ENCODE peak calls at places on chromosomes 5 and 9, in nine cellular contexts. Z, G, Y, T, V, L, K, A and J are unnamed samples.

GRCh38 chr5:164958688-164959087 is 1453.3 kb downstream of the MAT2B start:
- DNase-seq in Z (no peak), G (no peak), Y (no peak), T (peak; percentile 3), V (no peak), L (no peak), K (no peak), A (no peak), J (no peak)

GRCh38 chr9:85973238-85973637 is 32.3 kb downstream of the NAA35 start:
- DNase-seq in Z (no peak), G (no peak), Y (no peak), T (no peak), V (no peak), L (no peak), K (no peak), A (no peak), J (no peak)

GRCh38 chr5:149219584-149219983 is 52.1 kb upstream of the AFAP1L1 start:
- DNase-seq in Z (no peak), G (no peak), Y (no peak), T (no peak), V (no peak), L (no peak), K (no peak), A (no peak), J (no peak)

GRCh38 chr9:1052119-1052907 is 2.2 kb downstream of the DMRT2 start:
- DNase-seq in Z (no peak), G (no peak), Y (no peak), T (no peak), V (no peak), L (no peak), K (no peak), A (no peak), J (no peak)

GRCh38 chr5:431001-431710 is 11.8 kb upstream of the EXOC3 start:
- DNase-seq in Z (no peak), G (no peak), Y (no peak), T (peak; percentile 59), V (no peak), L (no peak), K (peak; percentile 34), A (no peak), J (peak; percentile 64)

GRCh38 chr9:133141833-133142594 is 21.0 kb upstream of the RALGDS start:
- DNase-seq in Z (no peak), G (no peak), Y (no peak), T (no peak), V (peak; percentile 77), L (peak; percentile 68), K (no peak), A (no peak), J (peak; percentile 83)

GRCh38 chr5:103259705-103260355 is 1.3 kb downstream of the MACIR start:
- DNase-seq in Z (no peak), G (peak; percentile 63), Y (peak; percentile 30), T (no peak), V (no peak), L (no peak), K (peak; percentile 35), A (peak; percentile 16), J (no peak)

GRCh38 chr5:111512406-111513174 is at the start of gene STARD4:
- DNase-seq in Z (peak; percentile 77), G (peak; percentile 84), Y (peak; percentile 95), T (peak; percentile 92), V (peak; percentile 89), L (peak; percentile 88), K (peak; percentile 97), A (peak; percentile 88), J (peak; percentile 92)

GRCh38 chr9:129666575-129666974 is 1.1 kb downstream of the PRRX2 start:
- DNase-seq in Z (no peak), G (no peak), Y (no peak), T (no peak), V (no peak), L (no peak), K (no peak), A (no peak), J (no peak)

GRCh38 chr9:77495834-77496671 is 152.1 kb downstream of the GNA14 start:
- DNase-seq in Z (no peak), G (no peak), Y (no peak), T (peak; percentile 71), V (no peak), L (no peak), K (peak; percentile 59), A (peak; percentile 68), J (no peak)

GRCh38 chr9:81266086-81266485 is 423.3 kb downstream of the TLE1 start:
- DNase-seq in Z (no peak), G (no peak), Y (no peak), T (no peak), V (no peak), L (no peak), K (peak; percentile 87), A (no peak), J (no peak)

GRCh38 chr9:73215249-73215648 is 63.6 kb downstream of the ANXA1 start:
- DNase-seq in Z (no peak), G (no peak), Y (no peak), T (no peak), V (no peak), L (no peak), K (no peak), A (no peak), J (no peak)

GRCh38 chr5:95720094-95720793 is 10.9 kb upstream of the RHOBTB3 start:
- DNase-seq in Z (no peak), G (no peak), Y (peak; percentile 43), T (no peak), V (no peak), L (no peak), K (no peak), A (no peak), J (no peak)

GRCh38 chr9:99489043-99489378 is 266.9 kb downstream of the SEC61B start:
- DNase-seq in Z (peak; percentile 16), G (no peak), Y (no peak), T (no peak), V (no peak), L (no peak), K (peak; percentile 68), A (peak; percentile 41), J (no peak)

GRCh38 chr5:171391996-171392577 is 4.4 kb downstream of the NPM1 start:
- DNase-seq in Z (no peak), G (no peak), Y (no peak), T (no peak), V (no peak), L (no peak), K (no peak), A (no peak), J (no peak)

GRCh38 chr5:17723876-17724275 is 89.6 kb downstream of the TAF11L14 start:
- DNase-seq in Z (no peak), G (no peak), Y (no peak), T (no peak), V (no peak), L (no peak), K (no peak), A (no peak), J (no peak)

GRCh38 chr5:109743770-109744212 is 54.1 kb downstream of the MAN2A1 start:
- DNase-seq in Z (peak; percentile 71), G (no peak), Y (no peak), T (peak; percentile 69), V (no peak), L (no peak), K (peak; percentile 96), A (peak; percentile 95), J (no peak)

GRCh38 chr9:14437336-14438231 is 123.6 kb upstream of the NFIB start:
- DNase-seq in Z (no peak), G (no peak), Y (no peak), T (no peak), V (no peak), L (peak; percentile 91), K (no peak), A (no peak), J (no peak)

GRCh38 chr5:173318881-173319609 is 9.2 kb downstream of the STC2 start:
- DNase-seq in Z (no peak), G (no peak), Y (no peak), T (no peak), V (no peak), L (no peak), K (no peak), A (no peak), J (no peak)

GRCh38 chr5:36052542-36052941 is 14.1 kb downstream of the UGT3A2 start:
- DNase-seq in Z (no peak), G (no peak), Y (no peak), T (no peak), V (no peak), L (no peak), K (no peak), A (no peak), J (no peak)

GRCh38 chr9:94772654-94773303 is 46.3 kb downstream of the AOPEP start:
- DNase-seq in Z (peak; percentile 72), G (peak; percentile 31), Y (no peak), T (no peak), V (no peak), L (peak; percentile 97), K (peak; percentile 7), A (no peak), J (no peak)

GRCh38 chr5:43425965-43426364 is 13.8 kb upstream of the CCL28 start:
- DNase-seq in Z (peak; percentile 27), G (no peak), Y (no peak), T (peak; percentile 52), V (no peak), L (no peak), K (peak; percentile 63), A (peak; percentile 45), J (no peak)

GRCh38 chr9:414595-414994 is 199.9 kb downstream of the DOCK8 start:
- DNase-seq in Z (no peak), G (no peak), Y (no peak), T (no peak), V (no peak), L (no peak), K (no peak), A (no peak), J (no peak)

GRCh38 chr5:179623906-179624741 is 653 bp upstream of the HNRNPH1 start:
- DNase-seq in Z (no peak), G (no peak), Y (peak; percentile 39), T (no peak), V (no peak), L (no peak), K (peak; percentile 86), A (peak; percentile 76), J (no peak)

GRCh38 chr5:150092159-150092787 is 5.9 kb upstream of the CSF1R start:
- DNase-seq in Z (no peak), G (no peak), Y (no peak), T (no peak), V (no peak), L (no peak), K (no peak), A (no peak), J (no peak)

GRCh38 chr5:140554454-140554853 is 2.8 kb downstream of the SRA1 start:
- DNase-seq in Z (peak; percentile 27), G (no peak), Y (no peak), T (no peak), V (no peak), L (no peak), K (peak; percentile 73), A (no peak), J (no peak)